ENCODE peak calls at places on chromosomes 12 and 14, in ten cellular contexts. One of them, this sample, is unnamed.

GRCh38 chr14:92362781-92363235 is 39.8 kb downstream of the SLC24A4 start:
- DNase-seq in thoracic aorta: peak
- DNase-seq in transverse colon: peak
- DNase-seq in kidney: peak
- DNase-seq in heart right ventricle: no peak
- DNase-seq in suprapubic skin: no peak
- DNase-seq in astrocyte: peak
- DNase-seq in tibial nerve: no peak
- DNase-seq in AG09319: no peak
- DNase-seq in tibial artery: peak
- DNase-seq in this sample: peak

GRCh38 chr12:41563044-41563443 is 374.9 kb downstream of the PDZRN4 start:
- DNase-seq in thoracic aorta: no peak
- DNase-seq in transverse colon: no peak
- DNase-seq in kidney: no peak
- DNase-seq in heart right ventricle: no peak
- DNase-seq in suprapubic skin: no peak
- DNase-seq in astrocyte: no peak
- DNase-seq in tibial nerve: no peak
- DNase-seq in AG09319: no peak
- DNase-seq in tibial artery: no peak
- DNase-seq in this sample: no peak

GRCh38 chr12:45658066-45658465 is 71.4 kb upstream of the ARID2 start:
- DNase-seq in thoracic aorta: no peak
- DNase-seq in transverse colon: no peak
- DNase-seq in kidney: no peak
- DNase-seq in heart right ventricle: no peak
- DNase-seq in suprapubic skin: no peak
- DNase-seq in astrocyte: no peak
- DNase-seq in tibial nerve: no peak
- DNase-seq in AG09319: no peak
- DNase-seq in tibial artery: no peak
- DNase-seq in this sample: no peak

GRCh38 chr14:87935895-87936294 is 57.1 kb downstream of the GALC start:
- DNase-seq in thoracic aorta: no peak
- DNase-seq in transverse colon: no peak
- DNase-seq in kidney: no peak
- DNase-seq in heart right ventricle: no peak
- DNase-seq in suprapubic skin: no peak
- DNase-seq in astrocyte: no peak
- DNase-seq in tibial nerve: no peak
- DNase-seq in AG09319: no peak
- DNase-seq in tibial artery: no peak
- DNase-seq in this sample: no peak

GRCh38 chr14:72607386-72608125 is 286.3 kb downstream of the DPF3 start:
- DNase-seq in thoracic aorta: no peak
- DNase-seq in transverse colon: no peak
- DNase-seq in kidney: no peak
- DNase-seq in heart right ventricle: no peak
- DNase-seq in suprapubic skin: peak
- DNase-seq in astrocyte: peak
- DNase-seq in tibial nerve: no peak
- DNase-seq in AG09319: no peak
- DNase-seq in tibial artery: no peak
- DNase-seq in this sample: no peak

GRCh38 chr12:113056631-113057488 is at the start of gene DTX1:
- DNase-seq in thoracic aorta: no peak
- DNase-seq in transverse colon: no peak
- DNase-seq in kidney: peak
- DNase-seq in heart right ventricle: peak
- DNase-seq in suprapubic skin: no peak
- DNase-seq in astrocyte: no peak
- DNase-seq in tibial nerve: no peak
- DNase-seq in AG09319: no peak
- DNase-seq in tibial artery: no peak
- DNase-seq in this sample: no peak

GRCh38 chr12:42916143-42916542 is 326.6 kb upstream of the PRICKLE1 start:
- DNase-seq in thoracic aorta: no peak
- DNase-seq in transverse colon: no peak
- DNase-seq in kidney: no peak
- DNase-seq in heart right ventricle: no peak
- DNase-seq in suprapubic skin: no peak
- DNase-seq in astrocyte: no peak
- DNase-seq in tibial nerve: no peak
- DNase-seq in AG09319: no peak
- DNase-seq in tibial artery: no peak
- DNase-seq in this sample: no peak

GRCh38 chr12:10607885-10608458 is 5.4 kb downstream of the MAGOHB start:
- DNase-seq in thoracic aorta: no peak
- DNase-seq in transverse colon: no peak
- DNase-seq in kidney: no peak
- DNase-seq in heart right ventricle: no peak
- DNase-seq in suprapubic skin: no peak
- DNase-seq in astrocyte: no peak
- DNase-seq in tibial nerve: no peak
- DNase-seq in AG09319: no peak
- DNase-seq in tibial artery: no peak
- DNase-seq in this sample: peak

GRCh38 chr12:70876952-70877351 is 43.6 kb downstream of the PTPRR start:
- DNase-seq in thoracic aorta: no peak
- DNase-seq in transverse colon: no peak
- DNase-seq in kidney: no peak
- DNase-seq in heart right ventricle: no peak
- DNase-seq in suprapubic skin: no peak
- DNase-seq in astrocyte: peak
- DNase-seq in tibial nerve: no peak
- DNase-seq in AG09319: no peak
- DNase-seq in tibial artery: no peak
- DNase-seq in this sample: peak

GRCh38 chr12:108691154-108691994 is 39.9 kb downstream of the CORO1C start:
- DNase-seq in thoracic aorta: peak
- DNase-seq in transverse colon: peak
- DNase-seq in kidney: peak
- DNase-seq in heart right ventricle: peak
- DNase-seq in suprapubic skin: peak
- DNase-seq in astrocyte: peak
- DNase-seq in tibial nerve: peak
- DNase-seq in AG09319: peak
- DNase-seq in tibial artery: peak
- DNase-seq in this sample: peak
- TF ChIP-seq CTCF in thoracic aorta: peak
- TF ChIP-seq CTCF in transverse colon: peak
- TF ChIP-seq CTCF in kidney: peak
- TF ChIP-seq CTCF in heart right ventricle: peak
- TF ChIP-seq CTCF in suprapubic skin: peak
- TF ChIP-seq CTCF in astrocyte: peak
- TF ChIP-seq CTCF in tibial nerve: peak
- TF ChIP-seq CTCF in AG09319: no peak
- TF ChIP-seq CTCF in tibial artery: peak
- TF ChIP-seq CTCF in this sample: peak

GRCh38 chr14:104802913-104803184 is 1.9 kb downstream of the ZBTB42 start:
- DNase-seq in thoracic aorta: no peak
- DNase-seq in transverse colon: no peak
- DNase-seq in kidney: no peak
- DNase-seq in heart right ventricle: no peak
- DNase-seq in suprapubic skin: no peak
- DNase-seq in astrocyte: no peak
- DNase-seq in tibial nerve: no peak
- DNase-seq in AG09319: no peak
- DNase-seq in tibial artery: no peak
- DNase-seq in this sample: no peak

GRCh38 chr14:104799657-104800599 is 973 bp upstream of the ZBTB42 start:
- DNase-seq in thoracic aorta: peak
- DNase-seq in transverse colon: peak
- DNase-seq in kidney: peak
- DNase-seq in heart right ventricle: peak
- DNase-seq in suprapubic skin: peak
- DNase-seq in astrocyte: peak
- DNase-seq in tibial nerve: peak
- DNase-seq in AG09319: peak
- DNase-seq in tibial artery: peak
- DNase-seq in this sample: peak

GRCh38 chr14:104802120-104802912 is 1.4 kb downstream of the ZBTB42 start:
- DNase-seq in thoracic aorta: no peak
- DNase-seq in transverse colon: no peak
- DNase-seq in kidney: no peak
- DNase-seq in heart right ventricle: no peak
- DNase-seq in suprapubic skin: no peak
- DNase-seq in astrocyte: no peak
- DNase-seq in tibial nerve: no peak
- DNase-seq in AG09319: no peak
- DNase-seq in tibial artery: no peak
- DNase-seq in this sample: no peak

GRCh38 chr14:104800600-104801283 is at the start of gene ZBTB42:
- DNase-seq in thoracic aorta: no peak
- DNase-seq in transverse colon: peak
- DNase-seq in kidney: peak
- DNase-seq in heart right ventricle: peak
- DNase-seq in suprapubic skin: no peak
- DNase-seq in astrocyte: peak
- DNase-seq in tibial nerve: no peak
- DNase-seq in AG09319: no peak
- DNase-seq in tibial artery: peak
- DNase-seq in this sample: peak

DNA sequence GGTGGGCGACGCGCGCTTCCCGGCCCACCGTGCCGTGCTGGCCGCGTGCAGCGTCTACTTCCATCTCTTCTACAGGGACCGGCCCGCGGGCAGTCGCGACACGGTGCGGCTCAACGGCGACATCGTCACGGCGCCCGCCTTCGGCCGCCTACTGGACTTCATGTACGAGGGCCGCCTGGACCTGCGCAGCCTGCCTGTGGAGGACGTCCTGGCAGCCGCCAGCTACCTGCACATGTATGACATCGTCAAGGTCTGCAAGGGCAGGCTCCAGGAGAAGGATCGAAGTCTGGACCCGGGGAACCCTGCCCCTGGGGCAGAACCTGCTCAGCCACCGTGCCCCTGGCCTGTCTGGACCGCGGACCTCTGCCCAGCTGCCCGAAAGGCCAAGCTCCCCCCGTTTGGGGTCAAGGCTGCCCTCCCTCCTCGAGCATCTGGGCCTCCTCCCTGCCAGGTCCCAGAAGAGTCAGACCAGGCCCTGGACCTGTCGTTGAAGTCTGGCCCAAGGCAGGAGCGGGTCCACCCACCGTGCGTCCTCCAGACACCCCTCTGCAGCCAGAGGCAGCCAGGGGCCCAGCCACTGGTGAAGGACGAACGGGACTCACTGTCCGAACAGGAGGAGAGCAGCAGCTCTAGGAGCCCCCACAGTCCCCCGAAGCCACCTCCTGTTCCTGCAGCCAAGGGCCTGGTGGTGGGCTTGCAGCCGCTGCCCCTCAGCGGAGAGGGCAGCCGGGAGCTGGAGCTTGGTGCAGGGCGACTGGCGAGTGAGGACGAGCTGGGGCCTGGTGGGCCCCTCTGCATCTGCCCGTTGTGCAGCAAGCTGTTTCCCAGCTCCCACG is 601 bp downstream of the ZBTB42 start:
- DNase-seq in thoracic aorta: no peak
- DNase-seq in transverse colon: peak
- DNase-seq in kidney: no peak
- DNase-seq in heart right ventricle: no peak
- DNase-seq in suprapubic skin: no peak
- DNase-seq in astrocyte: no peak
- DNase-seq in tibial nerve: no peak
- DNase-seq in AG09319: no peak
- DNase-seq in tibial artery: no peak
- DNase-seq in this sample: no peak
- TF ChIP-seq CTCF in thoracic aorta: no peak
- TF ChIP-seq CTCF in transverse colon: no peak
- TF ChIP-seq CTCF in kidney: no peak
- TF ChIP-seq CTCF in heart right ventricle: no peak
- TF ChIP-seq CTCF in suprapubic skin: no peak
- TF ChIP-seq CTCF in astrocyte: no peak
- TF ChIP-seq CTCF in tibial nerve: no peak
- TF ChIP-seq CTCF in AG09319: no peak
- TF ChIP-seq CTCF in tibial artery: no peak
- TF ChIP-seq CTCF in this sample: no peak

DNA sequence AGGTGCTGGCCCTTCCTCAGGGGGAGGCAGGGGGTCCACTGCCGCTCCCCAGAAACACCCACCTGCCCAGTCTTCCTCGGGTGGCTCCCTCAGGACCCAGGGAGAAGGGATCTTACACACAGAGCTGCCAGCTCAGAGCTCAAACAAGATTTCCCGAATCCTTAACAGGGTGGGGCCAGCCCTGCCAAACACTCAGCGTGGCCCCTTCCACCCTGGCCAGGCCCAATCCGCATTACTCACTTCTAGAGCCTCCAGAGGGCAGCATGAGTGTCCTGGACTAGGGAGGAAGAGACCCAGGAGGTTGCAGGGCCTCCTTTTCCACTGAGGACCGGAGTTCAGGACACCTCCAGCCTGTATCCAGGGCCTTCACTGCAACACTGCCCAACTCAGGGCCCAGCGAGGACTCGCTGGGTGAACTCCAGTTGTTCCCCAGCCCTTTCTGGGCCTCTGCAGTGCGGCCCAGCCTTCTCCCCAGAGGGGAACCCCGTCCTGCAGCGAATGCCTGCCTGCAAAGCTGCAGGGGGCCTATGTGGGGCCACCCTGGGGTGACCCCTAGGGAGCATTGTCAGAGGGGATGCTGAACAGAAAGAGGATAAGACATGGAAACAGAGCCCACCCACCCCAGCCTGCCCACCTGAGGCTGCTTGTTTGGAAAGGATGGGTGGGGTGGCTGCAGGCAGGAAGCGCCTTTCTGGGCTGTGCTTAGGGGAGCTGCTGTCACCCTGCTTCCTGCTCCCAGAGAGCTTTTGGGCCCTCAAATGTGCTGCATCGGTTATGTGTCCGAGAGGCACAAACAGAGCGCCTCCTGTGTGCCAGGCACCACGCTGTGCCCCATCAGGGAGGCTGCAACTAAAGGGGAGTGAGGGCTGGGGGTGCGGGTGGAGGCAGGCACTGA is 43.8 kb downstream of the CCNK start:
- DNase-seq in thoracic aorta: no peak
- DNase-seq in transverse colon: peak
- DNase-seq in kidney: peak
- DNase-seq in heart right ventricle: no peak
- DNase-seq in suprapubic skin: no peak
- DNase-seq in astrocyte: peak
- DNase-seq in tibial nerve: no peak
- DNase-seq in AG09319: no peak
- DNase-seq in tibial artery: no peak
- DNase-seq in this sample: peak
- TF ChIP-seq CTCF in thoracic aorta: no peak
- TF ChIP-seq CTCF in transverse colon: peak
- TF ChIP-seq CTCF in kidney: no peak
- TF ChIP-seq CTCF in heart right ventricle: peak
- TF ChIP-seq CTCF in suprapubic skin: no peak
- TF ChIP-seq CTCF in astrocyte: no peak
- TF ChIP-seq CTCF in tibial nerve: no peak
- TF ChIP-seq CTCF in AG09319: peak
- TF ChIP-seq CTCF in tibial artery: no peak
- TF ChIP-seq CTCF in this sample: peak

GRCh38 chr12:125288931-125289928 is 224.0 kb downstream of the AACS start:
- DNase-seq in thoracic aorta: no peak
- DNase-seq in transverse colon: no peak
- DNase-seq in kidney: no peak
- DNase-seq in heart right ventricle: no peak
- DNase-seq in suprapubic skin: no peak
- DNase-seq in astrocyte: no peak
- DNase-seq in tibial nerve: no peak
- DNase-seq in AG09319: no peak
- DNase-seq in tibial artery: no peak
- DNase-seq in this sample: no peak
- TF ChIP-seq CTCF in thoracic aorta: no peak
- TF ChIP-seq CTCF in transverse colon: no peak
- TF ChIP-seq CTCF in kidney: no peak
- TF ChIP-seq CTCF in heart right ventricle: no peak
- TF ChIP-seq CTCF in suprapubic skin: no peak
- TF ChIP-seq CTCF in astrocyte: no peak
- TF ChIP-seq CTCF in tibial nerve: no peak
- TF ChIP-seq CTCF in AG09319: no peak
- TF ChIP-seq CTCF in tibial artery: no peak
- TF ChIP-seq CTCF in this sample: no peak

GRCh38 chr12:108854055-108854452 is 3.3 kb downstream of the SSH1 start:
- DNase-seq in thoracic aorta: no peak
- DNase-seq in transverse colon: no peak
- DNase-seq in kidney: no peak
- DNase-seq in heart right ventricle: peak
- DNase-seq in suprapubic skin: peak
- DNase-seq in astrocyte: peak
- DNase-seq in tibial nerve: no peak
- DNase-seq in AG09319: peak
- DNase-seq in tibial artery: peak
- DNase-seq in this sample: peak
- TF ChIP-seq CTCF in thoracic aorta: peak
- TF ChIP-seq CTCF in transverse colon: peak
- TF ChIP-seq CTCF in kidney: peak
- TF ChIP-seq CTCF in heart right ventricle: peak
- TF ChIP-seq CTCF in suprapubic skin: no peak
- TF ChIP-seq CTCF in astrocyte: peak
- TF ChIP-seq CTCF in tibial nerve: peak
- TF ChIP-seq CTCF in AG09319: peak
- TF ChIP-seq CTCF in tibial artery: peak
- TF ChIP-seq CTCF in this sample: peak

This sample was measured in cardiac fibroblast.